ENCODE peak calls at places on chromosomes 11 and 22, in seven cellular contexts. U, Z, J, A, S, K and V are unnamed samples.

GRCh38 chr11:68271781-68272608 is at the start of gene C11orf24:
- DNase-seq in A (peak; percentile 82), J (peak; percentile 99), U (peak; percentile 96), Z (peak; percentile 98), K (peak; percentile 95), S (peak; percentile 98), V (peak; percentile 98)

GRCh38 chr22:46377566-46378498 is 42.3 kb downstream of the TRMU start:
- DNase-seq in J (peak; percentile 93), U (peak; percentile 81), S (peak; percentile 79), Z (peak; percentile 74), K (peak; percentile 94), A (no peak), V (peak; percentile 94)

GRCh38 chr11:77127969-77128691 is at the start of gene MYO7A:
- DNase-seq in S (no peak), K (peak; percentile 84), Z (no peak), J (peak; percentile 91), U (peak; percentile 56), A (no peak), V (peak; percentile 47)

GRCh38 chr11:64186205-64187165 is 514 bp downstream of the STIP1 start:
- DNase-seq in U (peak; percentile 29), K (no peak), S (no peak), Z (no peak), A (no peak), J (no peak), V (no peak)

GRCh38 chr11:95076416-95076815 is 9.7 kb downstream of the SRSF8 start:
- DNase-seq in Z (peak; percentile 26), K (peak; percentile 36), U (no peak), S (peak; percentile 66), A (no peak), J (no peak), V (peak; percentile 26)

GRCh38 chr22:48908547-48908946 is 919.1 kb downstream of the BRD1 start:
- DNase-seq in J (no peak), U (no peak), A (no peak), Z (no peak), K (no peak), S (no peak), V (no peak)

GRCh38 chr22:31263896-31264295 is 28.4 kb downstream of the PIK3IP1 start:
- DNase-seq in U (no peak), J (no peak), S (no peak), K (no peak), A (no peak), Z (no peak), V (no peak)

GRCh38 chr11:58905141-58905715 is 34.1 kb upstream of the GLYATL1 start:
- DNase-seq in U (no peak), K (no peak), Z (no peak), S (peak; percentile 48), A (no peak), J (no peak), V (no peak)

GRCh38 chr11:10938650-10939387 is 81.0 kb upstream of the ZBED5 start:
- DNase-seq in K (no peak), A (no peak), Z (no peak), U (no peak), J (no peak), S (no peak), V (no peak)

GRCh38 chr22:45642966-45643365 is 28.7 kb upstream of the ATXN10 start:
- DNase-seq in A (no peak), J (no peak), U (no peak), S (no peak), K (no peak), Z (no peak), V (no peak)

GRCh38 chr11:66311965-66312548 is 4.8 kb downstream of the CD248 start:
- DNase-seq in U (peak; percentile 95), K (peak; percentile 93), Z (peak; percentile 89), S (peak; percentile 89), J (peak; percentile 97), A (peak; percentile 84), V (peak; percentile 90)

GRCh38 chr11:75355051-75355450 is 3.6 kb upstream of the ARRB1 start:
- DNase-seq in A (no peak), K (no peak), Z (no peak), J (no peak), U (no peak), S (peak; percentile 24), V (no peak)

GRCh38 chr11:81979444-81979843 is 754.2 kb downstream of the FAM181B start:
- DNase-seq in Z (no peak), K (no peak), U (no peak), J (no peak), S (no peak), A (no peak), V (no peak)

GRCh38 chr11:62241095-62241494 is 944 bp upstream of the SCGB1D2 start:
- DNase-seq in J (no peak), U (no peak), K (no peak), Z (no peak), A (no peak), S (no peak), V (no peak)

GRCh38 chr11:62242021-62242420 is at the start of gene SCGB1D2:
- DNase-seq in U (no peak), A (no peak), K (peak; percentile 53), Z (peak; percentile 5), S (peak; percentile 94), J (peak; percentile 95), V (peak; percentile 2)

GRCh38 chr11:62245271-62245753 is 3.3 kb downstream of the SCGB1D2 start:
- DNase-seq in K (no peak), S (peak; percentile 63), Z (peak; percentile 12), U (no peak), J (no peak), A (no peak), V (peak; percentile 24)
- TF ChIP-seq CTCF in K (no peak), S (peak; percentile 40), Z (no peak), U (no peak), J (no peak), A (peak; percentile 25), V (no peak)

GRCh38 chr22:20060700-20061480 is 19.2 kb upstream of the DGCR8 start:
- DNase-seq in S (no peak), A (no peak), K (no peak), J (no peak), Z (no peak), U (no peak), V (no peak)
- TF ChIP-seq CTCF in S (peak; percentile 14), A (no peak), K (no peak), J (no peak), Z (no peak), U (no peak), V (no peak)

DNA sequence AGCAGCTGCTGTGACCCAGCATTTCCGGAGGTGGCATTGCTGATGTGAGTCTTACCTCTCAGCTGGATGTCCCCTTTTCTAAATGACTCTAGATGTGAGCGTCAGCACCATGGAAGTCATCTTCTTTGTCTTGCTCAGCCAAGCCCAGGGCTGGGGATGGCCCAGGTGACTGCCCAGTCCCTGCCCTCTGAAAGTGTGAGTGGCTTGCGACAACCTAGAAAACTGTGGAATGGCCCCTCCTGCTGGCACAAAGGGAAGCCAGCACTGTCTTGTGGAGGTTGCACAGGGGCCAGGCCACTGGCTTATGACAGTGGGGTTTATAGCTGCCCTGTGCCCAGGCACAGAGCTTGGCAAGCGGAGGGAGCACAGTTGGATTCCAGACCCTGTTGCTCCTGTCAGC is 6.2 kb downstream of the TUB start:
- DNase-seq in S (no peak), A (no peak), U (no peak), K (no peak), Z (no peak), J (no peak), V (no peak)
- TF ChIP-seq CTCF in S (peak; percentile 30), A (peak; percentile 25), U (no peak), K (no peak), Z (no peak), J (peak; percentile 16), V (no peak)

DNA sequence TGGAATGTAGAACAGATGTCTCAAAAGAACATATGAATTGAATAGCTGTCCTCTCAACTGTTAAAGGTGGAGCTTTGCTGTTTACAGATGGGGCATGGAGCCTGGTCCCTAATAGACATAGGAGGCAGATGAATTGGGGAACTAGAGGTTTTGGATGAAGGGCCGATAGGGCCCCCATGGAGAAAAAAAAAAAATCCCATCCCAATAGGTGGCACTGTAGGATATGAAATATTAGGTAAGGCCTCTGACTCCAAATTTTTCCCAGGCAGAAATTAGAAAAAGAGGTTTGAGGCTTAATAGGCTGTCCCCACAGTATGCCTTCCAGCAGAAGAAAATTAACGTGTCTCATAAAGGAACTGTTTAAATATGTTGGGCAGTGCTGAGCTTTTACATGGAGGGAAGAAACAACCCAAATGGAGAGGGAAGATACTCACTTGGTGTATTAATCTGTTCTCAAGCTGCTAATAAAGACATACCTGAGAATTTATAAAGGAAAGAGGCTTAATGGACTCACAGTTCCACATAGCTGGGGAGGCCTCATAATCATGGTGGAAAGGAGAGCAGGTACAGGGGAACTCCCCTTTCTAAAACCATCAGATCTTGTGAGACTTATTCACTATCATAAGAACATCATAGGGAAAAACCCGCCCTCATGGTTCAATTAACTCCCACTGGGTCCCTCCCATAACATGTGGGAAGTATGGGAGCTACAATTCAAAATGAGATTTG is 30.1 kb upstream of the TMEM45B start:
- DNase-seq in S (peak; percentile 86), U (no peak), J (no peak), K (no peak), A (no peak), Z (peak; percentile 49), V (no peak)
- TF ChIP-seq CTCF in S (peak; percentile 90), U (peak; percentile 32), J (no peak), K (no peak), A (peak; percentile 30), Z (peak; percentile 42), V (no peak)